ENCODE peak calls at places on chromosomes 12 and 14, in four cellular contexts. L is HEK293T, E is WTC11, R is K562. Z is an unnamed sample.

GRCh38 chr12:89370850-89371249 is 18.5 kb upstream of the DUSP6 start:
- DNase-seq in L (no peak), R (no peak), E (no peak), Z (no peak)

GRCh38 chr14:102941419-102942011 is 19.1 kb downstream of the AMN start:
- DNase-seq in E (no peak), R (peak; percentile 43), L (no peak), Z (no peak)

GRCh38 chr12:4031703-4032291 is 158.6 kb upstream of the PARP11 start:
- DNase-seq in R (no peak), E (no peak), L (no peak), Z (no peak)

GRCh38 chr12:66352197-66352596 is 49.9 kb downstream of the HELB start:
- DNase-seq in R (peak; percentile 37), E (peak; percentile 70), L (peak; percentile 31), Z (peak; percentile 18)

GRCh38 chr12:59699408-59700144 is 103.7 kb downstream of the SLC16A7 start:
- DNase-seq in R (no peak), L (no peak), E (no peak), Z (no peak)

GRCh38 chr14:27164139-27164538 is 566.3 kb upstream of the NOVA1 start:
- DNase-seq in R (no peak), L (no peak), E (no peak), Z (no peak)

GRCh38 chr12:34400986-34401658 is 378.8 kb downstream of the ALG10 start:
- DNase-seq in R (no peak), E (peak; percentile 3), L (peak; percentile 0), Z (no peak)

GRCh38 chr14:34874386-34875030 is 652 bp downstream of the BAZ1A start:
- DNase-seq in E (peak; percentile 63), R (peak; percentile 46), L (peak; percentile 58), Z (peak; percentile 65)

GRCh38 chr14:22488522-22489246 is 100.3 kb downstream of the DAD1 start:
- DNase-seq in E (no peak), L (no peak), R (no peak), Z (no peak)

GRCh38 chr14:34715108-34715863 is 893 bp upstream of the CFL2 start:
- DNase-seq in R (no peak), L (no peak), E (no peak), Z (no peak)

GRCh38 chr14:72169521-72169920 is 237.3 kb downstream of the RGS6 start:
- DNase-seq in E (no peak), L (peak; percentile 21), R (peak; percentile 1), Z (no peak)

GRCh38 chr12:135127-135526 is 68.6 kb downstream of the IQSEC3 start:
- DNase-seq in E (no peak), L (no peak), R (no peak), Z (no peak)

GRCh38 chr12:128079-128478 is 61.5 kb downstream of the IQSEC3 start:
- DNase-seq in E (no peak), L (no peak), R (no peak), Z (no peak)

GRCh38 chr12:130519-130918 is 64.0 kb downstream of the IQSEC3 start:
- DNase-seq in L (no peak), E (no peak), R (no peak), Z (no peak)

GRCh38 chr12:129001-129400 is 62.4 kb downstream of the IQSEC3 start:
- DNase-seq in R (no peak), L (no peak), E (no peak), Z (no peak)

GRCh38 chr12:131726-132465 is 65.3 kb downstream of the IQSEC3 start:
- DNase-seq in E (no peak), L (no peak), R (no peak), Z (no peak)
- TF ChIP-seq ELF4 in E (no peak), L (no peak), R (no peak), Z (no peak)

DNA sequence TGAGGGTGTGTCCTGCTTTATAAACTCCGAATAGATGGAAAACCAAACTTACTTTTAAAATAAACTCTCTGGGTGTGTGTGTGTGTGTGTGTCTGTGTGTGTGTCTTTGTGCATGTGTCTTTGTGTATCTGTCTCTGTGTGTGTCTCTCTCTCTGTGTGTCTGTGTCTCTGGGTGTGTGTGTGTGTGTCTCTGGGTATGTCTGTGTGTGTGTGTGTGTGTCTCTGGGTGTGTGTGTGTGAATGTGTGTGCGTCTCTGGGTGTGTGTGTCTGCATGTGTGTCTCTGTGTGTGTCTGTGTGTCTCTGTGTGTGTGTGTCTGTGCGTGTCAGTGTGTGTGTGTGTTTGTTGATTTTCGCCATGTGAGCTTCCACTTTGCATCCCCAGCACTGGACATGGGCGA is 9.2 kb downstream of the RAN start:
- DNase-seq in L (no peak), R (no peak), E (no peak), Z (no peak)
- TF ChIP-seq ELF4 in L (no peak), R (peak; percentile 60), E (no peak), Z (no peak)

DNA sequence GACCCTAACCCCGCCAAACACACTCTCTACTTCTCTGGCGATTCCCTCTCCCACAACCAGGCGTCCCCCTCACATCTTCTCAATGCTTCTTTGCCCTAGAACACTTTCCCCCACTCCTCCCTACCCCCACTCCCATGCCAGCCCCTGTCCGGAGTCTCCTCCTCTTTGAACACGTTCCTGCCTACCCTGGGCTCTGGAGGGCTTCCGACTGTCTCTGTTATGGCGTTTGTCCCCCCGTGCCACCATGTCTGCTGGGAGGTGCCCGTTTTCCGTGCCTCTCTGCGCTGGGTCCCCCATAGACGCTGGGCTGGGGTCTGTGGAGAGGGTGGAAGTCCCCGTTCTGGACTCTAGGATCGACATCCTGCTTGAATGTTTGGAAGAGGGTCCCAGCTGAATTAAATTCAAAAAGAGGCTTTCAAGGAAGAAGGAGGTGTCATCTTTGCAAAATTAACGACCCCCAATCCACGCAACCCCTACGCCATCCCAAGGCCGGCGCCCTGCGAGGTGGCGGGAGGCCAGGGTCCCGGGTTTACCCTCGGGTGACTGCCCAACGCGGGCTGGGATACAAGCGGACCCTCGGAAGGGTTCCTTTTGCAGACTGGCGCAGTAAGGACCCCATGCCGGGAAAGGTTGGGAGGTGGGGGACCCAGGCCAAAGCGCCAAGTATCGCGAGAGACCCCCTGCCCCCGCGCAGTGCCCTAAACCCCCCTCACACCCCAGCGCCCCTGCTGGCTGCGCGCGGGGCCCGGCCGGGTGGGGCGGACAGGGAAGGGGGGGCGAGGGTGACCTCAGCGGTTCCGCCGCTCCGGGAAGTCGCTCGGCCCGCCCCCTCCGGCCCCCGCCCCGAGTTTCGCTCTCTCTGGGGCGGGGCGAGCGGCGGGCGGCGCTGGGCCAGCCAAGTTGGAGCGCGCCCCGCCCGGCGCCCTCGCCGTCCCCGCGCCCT is 973 bp upstream of the ZBTB42 start:
- DNase-seq in R (peak; percentile 87), E (peak; percentile 70), L (peak; percentile 64), Z (peak; percentile 76)
- TF ChIP-seq ELF4 in R (no peak), E (no peak), L (no peak), Z (peak; percentile 30)

GRCh38 chr14:59272633-59273032 is 84.2 kb downstream of the DAAM1 start:
- DNase-seq in E (no peak), R (no peak), L (no peak), Z (no peak)
- TF ChIP-seq ELF4 in E (no peak), R (no peak), L (no peak), Z (no peak)

DNA sequence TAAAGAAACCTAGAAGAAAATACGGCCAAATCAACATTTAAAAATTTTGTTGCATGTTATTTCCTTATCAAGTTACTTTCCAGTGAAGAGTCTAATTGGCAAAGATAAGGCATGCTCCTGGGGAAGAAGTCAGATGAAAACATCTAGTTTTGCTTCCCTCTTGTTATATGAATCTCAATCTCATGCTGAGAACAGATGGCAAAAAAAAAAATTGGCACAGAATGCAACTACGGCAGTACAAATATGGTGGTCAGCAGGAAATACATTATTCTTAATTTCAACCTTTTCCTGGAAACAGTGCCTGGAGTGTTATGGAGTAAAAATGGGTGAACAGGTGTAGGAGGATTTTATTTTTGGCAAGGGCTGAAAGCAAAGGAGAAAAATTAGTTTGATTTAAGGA is 32.8 kb downstream of the HECTD4 start:
- DNase-seq in E (no peak), L (no peak), R (no peak), Z (no peak)
- TF ChIP-seq ELF4 in E (no peak), L (no peak), R (no peak), Z (no peak)

GRCh38 chr12:131831635-131832041 is 3.4 kb downstream of the MMP17 start:
- DNase-seq in E (no peak), R (no peak), L (no peak), Z (no peak)
- TF ChIP-seq ELF4 in E (no peak), R (no peak), L (no peak), Z (no peak)

DNA sequence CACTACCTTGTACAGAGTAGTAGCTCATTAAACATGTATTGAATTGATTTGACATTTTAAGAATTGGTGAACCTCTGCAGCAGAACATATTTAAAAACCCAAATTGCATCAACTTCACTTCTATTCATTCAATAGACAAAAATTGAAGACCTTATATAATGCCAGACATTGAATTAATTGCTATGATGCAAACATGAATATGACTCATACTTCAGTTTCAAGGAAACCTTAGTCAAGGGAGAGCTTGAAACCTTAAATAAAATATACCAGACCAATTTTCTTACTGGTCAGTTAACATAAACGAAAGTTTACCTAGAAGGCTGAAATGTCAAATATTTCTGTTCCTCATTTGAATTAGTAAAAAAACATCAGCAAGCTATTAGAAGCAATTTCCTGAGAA is 5.0 kb upstream of the MGAT4C start:
- DNase-seq in R (no peak), L (no peak), E (no peak), Z (no peak)
- TF ChIP-seq ELF4 in R (no peak), L (no peak), E (no peak), Z (no peak)

GRCh38 chr12:112282920-112283319 is 99.3 kb downstream of the HECTD4 start:
- DNase-seq in R (no peak), L (no peak), E (no peak), Z (no peak)
- TF ChIP-seq ELF4 in R (no peak), L (no peak), E (no peak), Z (no peak)